ENCODE peak calls at places on chromosomes 3 and 15, in nine cellular contexts. One of them, this sample, is unnamed.

GRCh38 chr15:38528279-38528678 is 36.3 kb downstream of the RASGRP1 start:
- DNase-seq in GM12878: no peak
- DNase-seq in transverse colon: no peak
- DNase-seq in body of pancreas: no peak
- DNase-seq in sigmoid colon: no peak
- DNase-seq in IMR-90: peak
- DNase-seq in adrenal gland: no peak
- DNase-seq in K562: no peak
- DNase-seq in tibial nerve: no peak
- DNase-seq in this sample: no peak

GRCh38 chr3:54223063-54223462 is 100.7 kb downstream of the CACNA2D3 start:
- DNase-seq in transverse colon: no peak
- DNase-seq in GM12878: no peak
- DNase-seq in sigmoid colon: no peak
- DNase-seq in tibial nerve: no peak
- DNase-seq in K562: no peak
- DNase-seq in adrenal gland: no peak
- DNase-seq in IMR-90: no peak
- DNase-seq in body of pancreas: no peak
- DNase-seq in this sample: no peak

GRCh38 chr3:98972720-98973119 is 71.2 kb upstream of the DCBLD2 start:
- DNase-seq in transverse colon: no peak
- DNase-seq in K562: peak
- DNase-seq in sigmoid colon: no peak
- DNase-seq in adrenal gland: no peak
- DNase-seq in GM12878: no peak
- DNase-seq in IMR-90: no peak
- DNase-seq in tibial nerve: no peak
- DNase-seq in body of pancreas: no peak
- DNase-seq in this sample: no peak

GRCh38 chr3:147472846-147473245 is 63.7 kb downstream of the ZIC1 start:
- DNase-seq in sigmoid colon: no peak
- DNase-seq in tibial nerve: no peak
- DNase-seq in IMR-90: no peak
- DNase-seq in GM12878: no peak
- DNase-seq in transverse colon: no peak
- DNase-seq in K562: no peak
- DNase-seq in body of pancreas: no peak
- DNase-seq in adrenal gland: no peak
- DNase-seq in this sample: no peak

GRCh38 chr15:47293763-47294162 is 423.5 kb upstream of the SEMA6D start:
- DNase-seq in adrenal gland: peak
- DNase-seq in transverse colon: peak
- DNase-seq in sigmoid colon: peak
- DNase-seq in IMR-90: peak
- DNase-seq in tibial nerve: peak
- DNase-seq in body of pancreas: peak
- DNase-seq in GM12878: no peak
- DNase-seq in K562: no peak
- DNase-seq in this sample: peak

GRCh38 chr15:41866263-41866703 is 27.6 kb downstream of the SPTBN5 start:
- DNase-seq in sigmoid colon: no peak
- DNase-seq in IMR-90: no peak
- DNase-seq in GM12878: no peak
- DNase-seq in tibial nerve: no peak
- DNase-seq in adrenal gland: no peak
- DNase-seq in body of pancreas: no peak
- DNase-seq in transverse colon: no peak
- DNase-seq in K562: no peak
- DNase-seq in this sample: no peak

GRCh38 chr3:14398801-14399114 is 3.6 kb upstream of the SLC6A6 start:
- DNase-seq in adrenal gland: no peak
- DNase-seq in GM12878: no peak
- DNase-seq in transverse colon: no peak
- DNase-seq in K562: no peak
- DNase-seq in tibial nerve: no peak
- DNase-seq in sigmoid colon: no peak
- DNase-seq in IMR-90: no peak
- DNase-seq in body of pancreas: no peak
- DNase-seq in this sample: no peak

GRCh38 chr3:99768126-99768525 is 49.5 kb upstream of the CMSS1 start:
- DNase-seq in body of pancreas: no peak
- DNase-seq in transverse colon: no peak
- DNase-seq in K562: no peak
- DNase-seq in sigmoid colon: no peak
- DNase-seq in tibial nerve: no peak
- DNase-seq in adrenal gland: no peak
- DNase-seq in GM12878: no peak
- DNase-seq in IMR-90: peak
- DNase-seq in this sample: no peak

GRCh38 chr15:40958146-40958545 is 4.9 kb downstream of the CHAC1 start:
- DNase-seq in body of pancreas: no peak
- DNase-seq in adrenal gland: no peak
- DNase-seq in GM12878: no peak
- DNase-seq in tibial nerve: no peak
- DNase-seq in sigmoid colon: no peak
- DNase-seq in K562: no peak
- DNase-seq in IMR-90: no peak
- DNase-seq in transverse colon: no peak
- DNase-seq in this sample: no peak

GRCh38 chr3:123547881-123548534 is 36.8 kb downstream of the HACD2 start:
- DNase-seq in adrenal gland: no peak
- DNase-seq in transverse colon: no peak
- DNase-seq in GM12878: no peak
- DNase-seq in body of pancreas: peak
- DNase-seq in sigmoid colon: peak
- DNase-seq in tibial nerve: no peak
- DNase-seq in IMR-90: no peak
- DNase-seq in K562: no peak
- DNase-seq in this sample: no peak

GRCh38 chr3:58009026-58009748 is 965 bp downstream of the FLNB start:
- DNase-seq in sigmoid colon: peak
- DNase-seq in K562: peak
- DNase-seq in tibial nerve: no peak
- DNase-seq in IMR-90: no peak
- DNase-seq in body of pancreas: peak
- DNase-seq in adrenal gland: no peak
- DNase-seq in GM12878: no peak
- DNase-seq in transverse colon: peak
- DNase-seq in this sample: peak

GRCh38 chr15:90883526-90883931 is 775 bp upstream of the FES start:
- DNase-seq in tibial nerve: no peak
- DNase-seq in transverse colon: no peak
- DNase-seq in IMR-90: no peak
- DNase-seq in body of pancreas: no peak
- DNase-seq in adrenal gland: no peak
- DNase-seq in K562: no peak
- DNase-seq in sigmoid colon: no peak
- DNase-seq in GM12878: no peak
- DNase-seq in this sample: no peak

GRCh38 chr15:90885432-90886290 is 1.4 kb downstream of the FES start:
- DNase-seq in body of pancreas: peak
- DNase-seq in sigmoid colon: peak
- DNase-seq in GM12878: no peak
- DNase-seq in K562: peak
- DNase-seq in tibial nerve: peak
- DNase-seq in transverse colon: peak
- DNase-seq in adrenal gland: peak
- DNase-seq in IMR-90: peak
- DNase-seq in this sample: peak

GRCh38 chr15:90882781-90883525 is 1.4 kb upstream of the FES start:
- DNase-seq in tibial nerve: no peak
- DNase-seq in K562: no peak
- DNase-seq in GM12878: no peak
- DNase-seq in IMR-90: no peak
- DNase-seq in body of pancreas: no peak
- DNase-seq in sigmoid colon: no peak
- DNase-seq in transverse colon: no peak
- DNase-seq in adrenal gland: no peak
- DNase-seq in this sample: no peak

GRCh38 chr15:90884719-90885431 is 571 bp downstream of the FES start:
- DNase-seq in body of pancreas: no peak
- DNase-seq in adrenal gland: no peak
- DNase-seq in GM12878: no peak
- DNase-seq in sigmoid colon: no peak
- DNase-seq in IMR-90: no peak
- DNase-seq in transverse colon: no peak
- DNase-seq in tibial nerve: no peak
- DNase-seq in K562: no peak
- DNase-seq in this sample: no peak

DNA sequence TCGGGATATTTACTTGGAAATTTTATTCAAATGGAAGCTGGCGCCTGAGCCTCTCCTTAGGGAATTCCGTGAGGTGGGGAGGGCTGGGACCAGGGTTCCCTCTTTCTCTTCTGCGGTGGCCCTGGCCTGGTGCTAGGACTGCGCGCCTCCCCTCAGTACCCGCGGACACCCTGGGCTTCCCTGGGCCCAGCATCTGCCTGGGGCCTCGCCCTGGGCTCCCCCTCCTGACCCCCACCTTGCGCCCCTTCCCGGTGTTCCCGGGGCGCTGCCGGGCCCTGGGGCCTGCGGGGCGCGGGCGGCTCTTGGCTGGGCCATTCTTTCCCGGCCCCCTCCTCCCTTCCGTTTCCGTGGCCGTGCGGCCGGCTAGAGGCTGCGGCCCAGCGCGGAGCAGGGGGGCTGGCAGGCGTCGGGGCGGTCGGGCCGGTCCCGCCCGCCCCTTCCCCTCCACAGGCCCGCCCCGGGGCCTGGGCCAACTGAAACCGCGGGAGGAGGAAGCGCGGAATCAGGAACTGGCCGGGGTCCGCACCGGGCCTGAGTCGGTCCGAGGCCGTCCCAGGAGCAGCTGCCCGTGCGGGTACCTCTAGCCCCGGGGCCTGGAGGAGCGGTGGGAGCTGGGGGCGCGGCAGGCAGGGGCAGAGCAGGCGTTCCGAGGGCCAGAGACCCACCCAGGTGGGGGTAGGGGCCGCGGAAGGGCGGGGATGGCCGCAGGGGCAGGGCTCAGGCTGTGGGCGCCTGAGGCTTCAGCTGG is at the start of gene FES:
- DNase-seq in K562: no peak
- DNase-seq in tibial nerve: peak
- DNase-seq in sigmoid colon: peak
- DNase-seq in transverse colon: peak
- DNase-seq in IMR-90: peak
- DNase-seq in adrenal gland: peak
- DNase-seq in GM12878: no peak
- DNase-seq in body of pancreas: peak
- DNase-seq in this sample: no peak
- TF ChIP-seq POLR2A in K562: no peak
- TF ChIP-seq POLR2A in tibial nerve: peak
- TF ChIP-seq POLR2A in sigmoid colon: no peak
- TF ChIP-seq POLR2A in transverse colon: peak
- TF ChIP-seq POLR2A in IMR-90: no peak
- TF ChIP-seq POLR2A in adrenal gland: peak
- TF ChIP-seq POLR2A in GM12878: peak
- TF ChIP-seq POLR2A in body of pancreas: peak
- TF ChIP-seq POLR2A in this sample: no peak

GRCh38 chr3:159881828-159882309 is 106.8 kb upstream of the IL12A start:
- DNase-seq in GM12878: no peak
- DNase-seq in body of pancreas: no peak
- DNase-seq in adrenal gland: peak
- DNase-seq in sigmoid colon: peak
- DNase-seq in tibial nerve: no peak
- DNase-seq in K562: no peak
- DNase-seq in transverse colon: no peak
- DNase-seq in IMR-90: no peak
- DNase-seq in this sample: no peak

GRCh38 chr3:159881208-159881607 is 107.4 kb upstream of the IL12A start:
- DNase-seq in sigmoid colon: no peak
- DNase-seq in K562: no peak
- DNase-seq in GM12878: no peak
- DNase-seq in transverse colon: no peak
- DNase-seq in IMR-90: no peak
- DNase-seq in tibial nerve: no peak
- DNase-seq in body of pancreas: no peak
- DNase-seq in adrenal gland: no peak
- DNase-seq in this sample: no peak

GRCh38 chr3:159879598-159879997 is 109.0 kb upstream of the IL12A start:
- DNase-seq in GM12878: no peak
- DNase-seq in sigmoid colon: no peak
- DNase-seq in body of pancreas: no peak
- DNase-seq in tibial nerve: no peak
- DNase-seq in adrenal gland: no peak
- DNase-seq in transverse colon: no peak
- DNase-seq in K562: no peak
- DNase-seq in IMR-90: no peak
- DNase-seq in this sample: no peak

GRCh38 chr3:159882367-159882766 is 106.3 kb upstream of the IL12A start:
- DNase-seq in GM12878: no peak
- DNase-seq in tibial nerve: no peak
- DNase-seq in IMR-90: no peak
- DNase-seq in body of pancreas: no peak
- DNase-seq in K562: no peak
- DNase-seq in transverse colon: no peak
- DNase-seq in adrenal gland: no peak
- DNase-seq in sigmoid colon: no peak
- DNase-seq in this sample: no peak

GRCh38 chr3:159877924-159878323 is 110.7 kb upstream of the IL12A start:
- DNase-seq in sigmoid colon: no peak
- DNase-seq in tibial nerve: no peak
- DNase-seq in GM12878: no peak
- DNase-seq in body of pancreas: no peak
- DNase-seq in adrenal gland: no peak
- DNase-seq in K562: no peak
- DNase-seq in transverse colon: no peak
- DNase-seq in IMR-90: peak
- DNase-seq in this sample: no peak
- TF ChIP-seq POLR2A in sigmoid colon: no peak
- TF ChIP-seq POLR2A in tibial nerve: no peak
- TF ChIP-seq POLR2A in GM12878: no peak
- TF ChIP-seq POLR2A in body of pancreas: no peak
- TF ChIP-seq POLR2A in adrenal gland: no peak
- TF ChIP-seq POLR2A in K562: no peak
- TF ChIP-seq POLR2A in transverse colon: no peak
- TF ChIP-seq POLR2A in IMR-90: no peak
- TF ChIP-seq POLR2A in this sample: no peak

GRCh38 chr3:197456271-197457091 is 99.3 kb downstream of the BDH1 start:
- DNase-seq in transverse colon: peak
- DNase-seq in GM12878: no peak
- DNase-seq in sigmoid colon: peak
- DNase-seq in IMR-90: peak
- DNase-seq in tibial nerve: peak
- DNase-seq in adrenal gland: peak
- DNase-seq in K562: peak
- DNase-seq in body of pancreas: peak
- DNase-seq in this sample: peak
- TF ChIP-seq POLR2A in transverse colon: peak
- TF ChIP-seq POLR2A in GM12878: peak
- TF ChIP-seq POLR2A in sigmoid colon: no peak
- TF ChIP-seq POLR2A in IMR-90: peak
- TF ChIP-seq POLR2A in tibial nerve: no peak
- TF ChIP-seq POLR2A in adrenal gland: no peak
- TF ChIP-seq POLR2A in K562: no peak
- TF ChIP-seq POLR2A in body of pancreas: peak
- TF ChIP-seq POLR2A in this sample: no peak

DNA sequence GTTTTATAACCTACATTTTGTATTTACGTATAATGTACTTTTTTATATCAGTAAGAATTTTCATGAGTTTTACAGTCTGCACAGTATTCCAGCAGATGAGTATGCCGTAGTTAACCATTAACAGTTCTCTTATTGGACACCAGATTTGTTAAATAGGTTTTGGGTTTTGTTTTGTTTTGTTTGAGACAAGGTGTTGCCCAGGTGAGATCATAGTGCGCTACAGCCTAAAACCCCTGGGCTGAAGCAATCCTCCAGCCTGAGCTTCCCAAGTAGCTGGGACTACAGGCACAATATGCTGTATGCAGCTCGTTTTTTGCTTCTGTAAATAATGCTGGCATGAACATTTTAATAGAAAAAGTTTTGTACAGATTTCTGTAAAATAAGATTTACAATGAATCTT is 88.6 kb upstream of the CHD2 start:
- DNase-seq in adrenal gland: peak
- DNase-seq in transverse colon: peak
- DNase-seq in body of pancreas: peak
- DNase-seq in sigmoid colon: no peak
- DNase-seq in tibial nerve: no peak
- DNase-seq in K562: no peak
- DNase-seq in GM12878: no peak
- DNase-seq in IMR-90: no peak
- DNase-seq in this sample: no peak
- TF ChIP-seq POLR2A in adrenal gland: no peak
- TF ChIP-seq POLR2A in transverse colon: peak
- TF ChIP-seq POLR2A in body of pancreas: peak
- TF ChIP-seq POLR2A in sigmoid colon: no peak
- TF ChIP-seq POLR2A in tibial nerve: no peak
- TF ChIP-seq POLR2A in K562: no peak
- TF ChIP-seq POLR2A in GM12878: no peak
- TF ChIP-seq POLR2A in IMR-90: no peak
- TF ChIP-seq POLR2A in this sample: no peak